ENCODE peak calls at places on chromosomes 7 and 10, in ten cellular contexts. One of them, this sample, is unnamed.

GRCh38 chr10:104680467-104681401 is 39.6 kb downstream of the SORCS3 start:
- DNase-seq in A172: no peak
- DNase-seq in kidney tubule cell: peak; percentile 85
- DNase-seq in testis: peak; percentile 57
- DNase-seq in DMS153: peak; percentile 57
- DNase-seq in lower leg skin: no peak
- DNase-seq in T-helper 2 cell: no peak
- DNase-seq in iPS-NIHi11: peak; percentile 72
- DNase-seq in chondrocyte: no peak
- DNase-seq in NCI-H2107: no peak
- DNase-seq in this sample: no peak

GRCh38 chr7:17233643-17234397 is 64.6 kb upstream of the AHR start:
- DNase-seq in DMS153: no peak
- DNase-seq in kidney tubule cell: no peak
- DNase-seq in lower leg skin: no peak
- DNase-seq in iPS-NIHi11: no peak
- DNase-seq in NCI-H2107: no peak
- DNase-seq in T-helper 2 cell: peak; percentile 65
- DNase-seq in testis: no peak
- DNase-seq in chondrocyte: no peak
- DNase-seq in A172: peak; percentile 39
- DNase-seq in this sample: no peak

GRCh38 chr7:36275735-36276284 is 113.9 kb upstream of the ANLN start:
- DNase-seq in T-helper 2 cell: no peak
- DNase-seq in chondrocyte: no peak
- DNase-seq in A172: no peak
- DNase-seq in DMS153: no peak
- DNase-seq in testis: no peak
- DNase-seq in iPS-NIHi11: no peak
- DNase-seq in lower leg skin: no peak
- DNase-seq in kidney tubule cell: no peak
- DNase-seq in NCI-H2107: no peak
- DNase-seq in this sample: no peak

GRCh38 chr7:84950836-84951235 is 236.0 kb downstream of the SEMA3D start:
- DNase-seq in chondrocyte: no peak
- DNase-seq in NCI-H2107: no peak
- DNase-seq in testis: no peak
- DNase-seq in iPS-NIHi11: no peak
- DNase-seq in kidney tubule cell: peak; percentile 49
- DNase-seq in lower leg skin: no peak
- DNase-seq in A172: peak; percentile 54
- DNase-seq in DMS153: no peak
- DNase-seq in T-helper 2 cell: no peak
- DNase-seq in this sample: no peak

GRCh38 chr7:80133361-80134104 is 1.1 kb upstream of the GNAI1 start:
- DNase-seq in lower leg skin: no peak
- DNase-seq in testis: no peak
- DNase-seq in chondrocyte: no peak
- DNase-seq in kidney tubule cell: peak; percentile 51
- DNase-seq in NCI-H2107: no peak
- DNase-seq in A172: no peak
- DNase-seq in DMS153: no peak
- DNase-seq in T-helper 2 cell: peak; percentile 19
- DNase-seq in iPS-NIHi11: no peak
- DNase-seq in this sample: peak; percentile 4

GRCh38 chr10:76356557-76356956 is 925.1 kb downstream of the LRMDA start:
- DNase-seq in DMS153: no peak
- DNase-seq in iPS-NIHi11: no peak
- DNase-seq in chondrocyte: no peak
- DNase-seq in NCI-H2107: no peak
- DNase-seq in kidney tubule cell: no peak
- DNase-seq in testis: no peak
- DNase-seq in A172: no peak
- DNase-seq in lower leg skin: no peak
- DNase-seq in T-helper 2 cell: no peak
- DNase-seq in this sample: no peak

GRCh38 chr7:105261689-105262088 is 127.0 kb downstream of the SRPK2 start:
- DNase-seq in testis: no peak
- DNase-seq in iPS-NIHi11: no peak
- DNase-seq in kidney tubule cell: no peak
- DNase-seq in T-helper 2 cell: no peak
- DNase-seq in NCI-H2107: no peak
- DNase-seq in chondrocyte: no peak
- DNase-seq in A172: no peak
- DNase-seq in DMS153: peak; percentile 69
- DNase-seq in lower leg skin: no peak
- DNase-seq in this sample: peak; percentile 59

GRCh38 chr7:129501760-129502707 is at the start of gene SMKR1:
- DNase-seq in A172: peak; percentile 34
- DNase-seq in kidney tubule cell: peak; percentile 83
- DNase-seq in chondrocyte: no peak
- DNase-seq in T-helper 2 cell: peak; percentile 92
- DNase-seq in NCI-H2107: peak; percentile 81
- DNase-seq in DMS153: peak; percentile 66
- DNase-seq in iPS-NIHi11: peak; percentile 92
- DNase-seq in testis: peak; percentile 85
- DNase-seq in lower leg skin: peak; percentile 92
- DNase-seq in this sample: peak; percentile 14

GRCh38 chr7:2012981-2013380 is 219.8 kb downstream of the MAD1L1 start:
- DNase-seq in DMS153: peak; percentile 46
- DNase-seq in chondrocyte: peak; percentile 86
- DNase-seq in testis: no peak
- DNase-seq in A172: peak; percentile 20
- DNase-seq in NCI-H2107: peak; percentile 49
- DNase-seq in T-helper 2 cell: no peak
- DNase-seq in lower leg skin: peak; percentile 52
- DNase-seq in iPS-NIHi11: no peak
- DNase-seq in kidney tubule cell: peak; percentile 22
- DNase-seq in this sample: peak; percentile 49

GRCh38 chr7:10874666-10875065 is 99.0 kb upstream of the PHF14 start:
- DNase-seq in A172: peak; percentile 18
- DNase-seq in kidney tubule cell: peak; percentile 9
- DNase-seq in lower leg skin: no peak
- DNase-seq in iPS-NIHi11: no peak
- DNase-seq in testis: no peak
- DNase-seq in T-helper 2 cell: no peak
- DNase-seq in chondrocyte: no peak
- DNase-seq in NCI-H2107: no peak
- DNase-seq in DMS153: no peak
- DNase-seq in this sample: no peak

GRCh38 chr10:77164616-77165311 is 472.8 kb downstream of the KCNMA1 start:
- DNase-seq in testis: no peak
- DNase-seq in NCI-H2107: no peak
- DNase-seq in chondrocyte: no peak
- DNase-seq in A172: peak; percentile 51
- DNase-seq in T-helper 2 cell: no peak
- DNase-seq in kidney tubule cell: peak; percentile 47
- DNase-seq in iPS-NIHi11: no peak
- DNase-seq in DMS153: no peak
- DNase-seq in lower leg skin: no peak
- DNase-seq in this sample: no peak

GRCh38 chr10:73426318-73426717 is 7.0 kb downstream of the MSS51 start:
- DNase-seq in kidney tubule cell: no peak
- DNase-seq in testis: no peak
- DNase-seq in NCI-H2107: no peak
- DNase-seq in chondrocyte: no peak
- DNase-seq in A172: no peak
- DNase-seq in DMS153: no peak
- DNase-seq in iPS-NIHi11: no peak
- DNase-seq in T-helper 2 cell: no peak
- DNase-seq in lower leg skin: no peak
- DNase-seq in this sample: no peak

GRCh38 chr10:71291501-71291900 is 27.6 kb upstream of the SLC29A3 start:
- DNase-seq in DMS153: no peak
- DNase-seq in iPS-NIHi11: no peak
- DNase-seq in lower leg skin: no peak
- DNase-seq in kidney tubule cell: no peak
- DNase-seq in chondrocyte: no peak
- DNase-seq in A172: no peak
- DNase-seq in testis: no peak
- DNase-seq in T-helper 2 cell: no peak
- DNase-seq in NCI-H2107: no peak
- DNase-seq in this sample: no peak

GRCh38 chr10:49778197-49778596 is 16.1 kb upstream of the OGDHL start:
- DNase-seq in testis: no peak
- DNase-seq in NCI-H2107: no peak
- DNase-seq in T-helper 2 cell: no peak
- DNase-seq in lower leg skin: no peak
- DNase-seq in chondrocyte: no peak
- DNase-seq in A172: no peak
- DNase-seq in kidney tubule cell: no peak
- DNase-seq in DMS153: no peak
- DNase-seq in iPS-NIHi11: no peak
- DNase-seq in this sample: no peak

GRCh38 chr7:138918756-138919155 is 62.4 kb downstream of the KIAA1549 start:
- DNase-seq in lower leg skin: peak; percentile 70
- DNase-seq in chondrocyte: no peak
- DNase-seq in DMS153: no peak
- DNase-seq in iPS-NIHi11: no peak
- DNase-seq in testis: no peak
- DNase-seq in kidney tubule cell: no peak
- DNase-seq in NCI-H2107: no peak
- DNase-seq in T-helper 2 cell: no peak
- DNase-seq in A172: no peak
- DNase-seq in this sample: no peak

GRCh38 chr7:30681262-30682130 is 760 bp downstream of the CRHR2 start:
- DNase-seq in iPS-NIHi11: peak; percentile 71
- DNase-seq in NCI-H2107: no peak
- DNase-seq in DMS153: no peak
- DNase-seq in kidney tubule cell: no peak
- DNase-seq in lower leg skin: no peak
- DNase-seq in T-helper 2 cell: no peak
- DNase-seq in chondrocyte: no peak
- DNase-seq in testis: peak; percentile 21
- DNase-seq in A172: no peak
- DNase-seq in this sample: no peak

GRCh38 chr7:39733881-39734571 is 110.7 kb downstream of the RALA start:
- DNase-seq in lower leg skin: peak; percentile 49
- DNase-seq in T-helper 2 cell: no peak
- DNase-seq in chondrocyte: no peak
- DNase-seq in A172: peak; percentile 86
- DNase-seq in kidney tubule cell: peak; percentile 98
- DNase-seq in NCI-H2107: no peak
- DNase-seq in iPS-NIHi11: peak; percentile 31
- DNase-seq in DMS153: peak; percentile 58
- DNase-seq in testis: no peak
- DNase-seq in this sample: peak; percentile 53

GRCh38 chr10:116627386-116627933 is 6.7 kb downstream of the PNLIPRP2 start:
- DNase-seq in chondrocyte: no peak
- DNase-seq in DMS153: no peak
- DNase-seq in testis: peak; percentile 43
- DNase-seq in A172: no peak
- DNase-seq in kidney tubule cell: peak; percentile 45
- DNase-seq in NCI-H2107: no peak
- DNase-seq in T-helper 2 cell: no peak
- DNase-seq in iPS-NIHi11: peak; percentile 92
- DNase-seq in lower leg skin: no peak
- DNase-seq in this sample: peak; percentile 5

GRCh38 chr7:96547371-96547811 is 162.3 kb downstream of the SEM1 start:
- DNase-seq in chondrocyte: no peak
- DNase-seq in DMS153: peak; percentile 89
- DNase-seq in iPS-NIHi11: no peak
- DNase-seq in lower leg skin: no peak
- DNase-seq in testis: no peak
- DNase-seq in T-helper 2 cell: peak; percentile 32
- DNase-seq in A172: peak; percentile 8
- DNase-seq in NCI-H2107: peak; percentile 76
- DNase-seq in kidney tubule cell: no peak
- DNase-seq in this sample: peak; percentile 19

GRCh38 chr7:46072722-46073121 is 151.7 kb upstream of the IGFBP3 start:
- DNase-seq in DMS153: no peak
- DNase-seq in iPS-NIHi11: no peak
- DNase-seq in T-helper 2 cell: peak; percentile 11
- DNase-seq in kidney tubule cell: no peak
- DNase-seq in lower leg skin: no peak
- DNase-seq in testis: no peak
- DNase-seq in A172: peak; percentile 16
- DNase-seq in chondrocyte: no peak
- DNase-seq in NCI-H2107: no peak
- DNase-seq in this sample: no peak

GRCh38 chr7:49247759-49248158 is 323.4 kb downstream of the CDC14C start:
- DNase-seq in lower leg skin: no peak
- DNase-seq in A172: no peak
- DNase-seq in testis: no peak
- DNase-seq in T-helper 2 cell: no peak
- DNase-seq in chondrocyte: no peak
- DNase-seq in DMS153: no peak
- DNase-seq in NCI-H2107: no peak
- DNase-seq in kidney tubule cell: no peak
- DNase-seq in iPS-NIHi11: no peak
- DNase-seq in this sample: no peak

GRCh38 chr10:95196053-95196452 is 2.0 kb downstream of the ACSM6 start:
- DNase-seq in lower leg skin: no peak
- DNase-seq in iPS-NIHi11: peak; percentile 40
- DNase-seq in A172: no peak
- DNase-seq in DMS153: no peak
- DNase-seq in NCI-H2107: no peak
- DNase-seq in T-helper 2 cell: no peak
- DNase-seq in chondrocyte: no peak
- DNase-seq in kidney tubule cell: no peak
- DNase-seq in testis: no peak
- DNase-seq in this sample: no peak

GRCh38 chr10:13402016-13402415 is 53.9 kb upstream of the SEPHS1 start:
- DNase-seq in lower leg skin: no peak
- DNase-seq in chondrocyte: no peak
- DNase-seq in T-helper 2 cell: no peak
- DNase-seq in testis: no peak
- DNase-seq in DMS153: no peak
- DNase-seq in NCI-H2107: no peak
- DNase-seq in kidney tubule cell: no peak
- DNase-seq in A172: no peak
- DNase-seq in iPS-NIHi11: no peak
- DNase-seq in this sample: no peak

GRCh38 chr10:30806824-30807223 is 177.3 kb upstream of the LYZL2 start:
- DNase-seq in T-helper 2 cell: no peak
- DNase-seq in NCI-H2107: no peak
- DNase-seq in iPS-NIHi11: no peak
- DNase-seq in testis: no peak
- DNase-seq in DMS153: no peak
- DNase-seq in kidney tubule cell: no peak
- DNase-seq in lower leg skin: no peak
- DNase-seq in A172: no peak
- DNase-seq in chondrocyte: no peak
- DNase-seq in this sample: no peak

GRCh38 chr10:43867667-43868361 is 219.1 kb upstream of the ZNF32 start:
- DNase-seq in kidney tubule cell: peak; percentile 39
- DNase-seq in DMS153: no peak
- DNase-seq in T-helper 2 cell: no peak
- DNase-seq in testis: no peak
- DNase-seq in A172: peak; percentile 87
- DNase-seq in chondrocyte: no peak
- DNase-seq in lower leg skin: no peak
- DNase-seq in NCI-H2107: no peak
- DNase-seq in iPS-NIHi11: no peak
- DNase-seq in this sample: no peak

GRCh38 chr7:116843373-116843772 is 19.0 kb upstream of the CAPZA2 start:
- DNase-seq in chondrocyte: no peak
- DNase-seq in kidney tubule cell: no peak
- DNase-seq in NCI-H2107: no peak
- DNase-seq in lower leg skin: no peak
- DNase-seq in iPS-NIHi11: no peak
- DNase-seq in A172: no peak
- DNase-seq in DMS153: no peak
- DNase-seq in testis: no peak
- DNase-seq in T-helper 2 cell: no peak
- DNase-seq in this sample: no peak

GRCh38 chr10:104435822-104436221 is 82.2 kb downstream of the CFAP58 start:
- DNase-seq in chondrocyte: no peak
- DNase-seq in testis: no peak
- DNase-seq in DMS153: no peak
- DNase-seq in T-helper 2 cell: no peak
- DNase-seq in kidney tubule cell: no peak
- DNase-seq in A172: no peak
- DNase-seq in lower leg skin: no peak
- DNase-seq in NCI-H2107: no peak
- DNase-seq in iPS-NIHi11: no peak
- DNase-seq in this sample: no peak

GRCh38 chr10:1942478-1942877 is 205.2 kb upstream of the ADARB2 start:
- DNase-seq in DMS153: no peak
- DNase-seq in T-helper 2 cell: no peak
- DNase-seq in iPS-NIHi11: no peak
- DNase-seq in testis: no peak
- DNase-seq in kidney tubule cell: no peak
- DNase-seq in chondrocyte: no peak
- DNase-seq in A172: no peak
- DNase-seq in NCI-H2107: no peak
- DNase-seq in lower leg skin: no peak
- DNase-seq in this sample: no peak

This sample was measured in NCI-H510A treated with DMSO at 0.1 percent for 48 hours.